ENCODE peak calls at places on chromosome 3, in ten cellular contexts. I, U, F, R, A, C, Z, L, N and O are unnamed samples.

GRCh38 chr3:153144779-153145178 is 17.2 kb upstream of the RAP2B start:
- DNase-seq in Z (peak), C (peak), I (no peak), F (no peak), R (no peak), L (no peak), N (peak), U (no peak), A (no peak), O (no peak)

GRCh38 chr3:9826815-9827574 is 16.8 kb downstream of the RPUSD3 start:
- DNase-seq in R (peak), L (no peak), C (peak), I (no peak), F (no peak), N (no peak), Z (peak), A (no peak), U (no peak), O (peak)

GRCh38 chr3:61733866-61734265 is 172.5 kb downstream of the PTPRG start:
- DNase-seq in C (no peak), Z (no peak), I (no peak), L (no peak), A (no peak), F (no peak), N (no peak), R (no peak), U (no peak), O (no peak)

GRCh38 chr3:14565791-14566588 is 25.8 kb upstream of the GRIP2 start:
- DNase-seq in Z (peak), R (peak), L (no peak), C (peak), A (peak), U (no peak), N (peak), F (no peak), I (no peak), O (no peak)

GRCh38 chr3:177596248-177596821 is 399.1 kb upstream of the TBL1XR1 start:
- DNase-seq in F (no peak), R (peak), L (no peak), A (no peak), N (peak), Z (peak), I (no peak), U (no peak), C (peak), O (no peak)

GRCh38 chr3:53668872-53669271 is 174.5 kb downstream of the CACNA1D start:
- DNase-seq in L (no peak), Z (peak), U (no peak), R (no peak), F (no peak), I (no peak), C (peak), N (no peak), A (no peak), O (no peak)

GRCh38 chr3:66411436-66411835 is 89.4 kb downstream of the LRIG1 start:
- DNase-seq in F (no peak), R (no peak), N (no peak), Z (peak), L (no peak), C (no peak), A (no peak), I (no peak), U (no peak), O (no peak)

GRCh38 chr3:481680-482079 is 285.1 kb downstream of the CHL1 start:
- DNase-seq in I (no peak), A (no peak), Z (peak), N (no peak), F (no peak), U (no peak), C (no peak), R (peak), L (no peak), O (no peak)

GRCh38 chr3:171125010-171125409 is 98.5 kb upstream of the SLC2A2 start:
- DNase-seq in I (no peak), R (no peak), F (no peak), L (no peak), N (no peak), C (peak), U (no peak), Z (peak), A (no peak), O (no peak)

GRCh38 chr3:98755601-98756000 is 7.5 kb upstream of the ST3GAL6 start:
- DNase-seq in Z (no peak), N (no peak), U (no peak), L (no peak), F (no peak), C (no peak), A (no peak), I (no peak), R (no peak), O (no peak)

GRCh38 chr3:28103871-28104270 is 137.5 kb upstream of the CMC1 start:
- DNase-seq in F (no peak), A (no peak), L (no peak), U (no peak), Z (no peak), I (no peak), R (no peak), N (no peak), C (no peak), O (no peak)

GRCh38 chr3:132290833-132291232 is 26.4 kb upstream of the ACP3 start:
- DNase-seq in F (no peak), C (peak), A (no peak), N (no peak), L (no peak), R (peak), I (peak), Z (peak), U (no peak), O (no peak)

GRCh38 chr3:192571197-192571791 is 156.0 kb downstream of the FGF12 start:
- DNase-seq in I (no peak), U (no peak), C (peak), F (peak), A (peak), Z (peak), L (no peak), R (no peak), N (peak), O (peak)

GRCh38 chr3:153404157-153404556 is 242.1 kb downstream of the RAP2B start:
- DNase-seq in I (no peak), L (no peak), C (no peak), U (no peak), Z (no peak), A (no peak), F (no peak), R (no peak), N (no peak), O (no peak)

GRCh38 chr3:147390589-147391569 is 15.5 kb downstream of the ZIC4 start:
- DNase-seq in U (no peak), A (no peak), R (no peak), F (no peak), L (no peak), C (no peak), N (no peak), Z (no peak), I (no peak), O (peak)

GRCh38 chr3:46372492-46373359 is 2.0 kb downstream of the CCR5 start:
- DNase-seq in F (no peak), A (no peak), N (peak), Z (peak), L (peak), C (peak), I (peak), R (peak), U (no peak), O (peak)

GRCh38 chr3:43619593-43619992 is 2.2 kb downstream of the ANO10 start:
- DNase-seq in Z (peak), F (no peak), R (no peak), I (no peak), C (no peak), U (no peak), A (no peak), N (no peak), L (no peak), O (no peak)

GRCh38 chr3:27165348-27165747 is 203.8 kb downstream of the NEK10 start:
- DNase-seq in Z (peak), C (peak), I (peak), A (no peak), L (no peak), F (no peak), N (peak), U (no peak), R (no peak), O (no peak)

GRCh38 chr3:4398120-4398740 is 68.8 kb downstream of the SUMF1 start:
- DNase-seq in F (no peak), C (no peak), N (peak), R (no peak), U (no peak), Z (no peak), A (no peak), I (no peak), L (no peak), O (no peak)

GRCh38 chr3:24838533-24838932 is 343.9 kb upstream of the THRB start:
- DNase-seq in U (no peak), Z (no peak), C (no peak), F (no peak), R (no peak), A (no peak), N (no peak), I (no peak), L (no peak), O (no peak)

GRCh38 chr3:190288836-190289235 is 33.4 kb downstream of the CLDN1 start:
- DNase-seq in C (peak), U (no peak), A (no peak), I (no peak), Z (no peak), L (no peak), F (no peak), N (no peak), R (no peak), O (no peak)

GRCh38 chr3:160765211-160765610 is 9.2 kb downstream of the PPM1L start:
- DNase-seq in A (no peak), L (no peak), Z (no peak), F (no peak), R (no peak), U (no peak), C (no peak), N (no peak), I (no peak), O (no peak)

GRCh38 chr3:134034005-134034785 is 4.5 kb upstream of the SLCO2A1 start:
- DNase-seq in L (no peak), A (no peak), U (no peak), N (no peak), I (peak), F (no peak), R (no peak), C (peak), Z (no peak), O (no peak)

GRCh38 chr3:131503328-131503650 is 518 bp upstream of the MRPL3 start:
- DNase-seq in C (peak), A (no peak), Z (peak), I (no peak), L (no peak), U (no peak), R (no peak), N (no peak), F (no peak), O (no peak)

GRCh38 chr3:17915341-17915740 is 172.9 kb upstream of the TBC1D5 start:
- DNase-seq in U (no peak), N (no peak), C (peak), L (no peak), Z (no peak), F (no peak), I (no peak), R (no peak), A (no peak), O (no peak)

GRCh38 chr3:48716508-48716981 is 476 bp downstream of the IP6K2 start:
- DNase-seq in L (no peak), R (peak), N (no peak), I (no peak), U (no peak), Z (peak), A (no peak), C (no peak), F (no peak), O (no peak)